ENCODE peak calls at places on chromosome 9, in nine cellular contexts. V, R, M, D, O, C, N, X and Q are unnamed samples.

GRCh38 chr9:113715086-113715485 is 161.0 kb upstream of the ZNF618 start:
- DNase-seq in V (no peak), R (peak; percentile 73), M (peak; percentile 36), D (no peak), O (no peak), C (no peak), N (no peak), X (no peak), Q (no peak)

GRCh38 chr9:33439731-33440130 is 7.7 kb downstream of the AQP3 start:
- DNase-seq in V (no peak), R (no peak), M (no peak), D (no peak), O (no peak), C (no peak), N (no peak), X (no peak), Q (no peak)

GRCh38 chr9:77961541-77961940 is 70.1 kb downstream of the GNAQ start:
- DNase-seq in V (no peak), R (no peak), M (no peak), D (no peak), O (no peak), C (no peak), N (no peak), X (no peak), Q (no peak)

GRCh38 chr9:81690251-81690851 is 1.0 kb upstream of the TLE1 start:
- DNase-seq in V (no peak), R (peak; percentile 27), M (no peak), D (no peak), O (no peak), C (no peak), N (no peak), X (peak; percentile 26), Q (no peak)

GRCh38 chr9:130780865-130781504 is 54.1 kb upstream of the ABL1 start:
- DNase-seq in V (no peak), R (peak; percentile 98), M (peak; percentile 94), D (no peak), O (no peak), C (no peak), N (peak; percentile 97), X (no peak), Q (no peak)

GRCh38 chr9:88322906-88323566 is 65.2 kb upstream of the SPIN1 start:
- DNase-seq in V (no peak), R (peak; percentile 29), M (no peak), D (no peak), O (no peak), C (peak; percentile 61), N (no peak), X (no peak), Q (no peak)

GRCh38 chr9:30301271-30301963 is 2083.0 kb upstream of the ACO1 start:
- DNase-seq in V (no peak), R (no peak), M (no peak), D (no peak), O (no peak), C (no peak), N (no peak), X (no peak), Q (peak; percentile 62)

GRCh38 chr9:17600962-17601593 is 22.2 kb downstream of the SH3GL2 start:
- DNase-seq in V (no peak), R (peak; percentile 60), M (no peak), D (no peak), O (no peak), C (no peak), N (peak; percentile 8), X (no peak), Q (no peak)

GRCh38 chr9:91408475-91408874 is 15.2 kb downstream of the NFIL3 start:
- DNase-seq in V (no peak), R (peak; percentile 74), M (no peak), D (no peak), O (no peak), C (no peak), N (no peak), X (no peak), Q (no peak)

GRCh38 chr9:8686502-8686901 is 886.9 kb upstream of the DMAC1 start:
- DNase-seq in V (no peak), R (no peak), M (no peak), D (no peak), O (no peak), C (no peak), N (no peak), X (no peak), Q (no peak)

GRCh38 chr9:124852121-124852828 is 985 bp upstream of the WDR38 start:
- DNase-seq in V (peak; percentile 51), R (no peak), M (no peak), D (no peak), O (no peak), C (no peak), N (no peak), X (no peak), Q (no peak)

GRCh38 chr9:4674783-4675182 is 4.6 kb upstream of the CDC37L1 start:
- DNase-seq in V (no peak), R (peak; percentile 95), M (peak; percentile 90), D (no peak), O (no peak), C (no peak), N (peak; percentile 97), X (no peak), Q (no peak)

GRCh38 chr9:104233366-104233765 is 139.3 kb downstream of the SMC2 start:
- DNase-seq in V (no peak), R (no peak), M (no peak), D (no peak), O (no peak), C (no peak), N (no peak), X (no peak), Q (no peak)

GRCh38 chr9:134335095-134335489 is 8.8 kb downstream of the RXRA start:
- DNase-seq in V (peak; percentile 23), R (peak; percentile 43), M (no peak), D (no peak), O (no peak), C (no peak), N (no peak), X (no peak), Q (no peak)

GRCh38 chr9:98399950-98400683 is 144.7 kb upstream of the TBC1D2 start:
- DNase-seq in V (no peak), R (no peak), M (no peak), D (no peak), O (no peak), C (no peak), N (no peak), X (no peak), Q (no peak)
- TF ChIP-seq CTCF in V (no peak), R (no peak), M (peak; percentile 9), D (no peak), O (no peak), C (no peak), N (no peak), X (no peak), Q (no peak)

DNA sequence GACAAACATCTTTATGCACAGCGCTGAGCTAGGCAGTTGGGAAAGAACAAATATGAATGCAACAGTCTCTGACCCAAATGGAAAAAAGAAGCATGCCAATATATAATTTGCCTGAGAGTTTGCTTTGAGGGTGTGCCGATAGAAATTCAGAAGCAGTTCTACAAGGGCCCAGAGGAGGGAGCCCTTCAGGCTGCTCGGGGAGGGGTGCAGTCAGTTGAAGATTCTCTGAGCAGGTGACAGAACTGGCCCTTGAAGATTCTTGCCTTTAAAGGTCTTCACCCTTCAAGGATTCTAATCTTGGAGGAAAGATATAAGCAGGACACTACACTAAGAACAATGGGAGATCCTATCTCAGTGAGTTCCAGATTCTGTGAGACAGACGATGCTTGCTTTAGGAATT is 3.7 kb upstream of the PAPPA start:
- DNase-seq in V (no peak), R (no peak), M (no peak), D (no peak), O (no peak), C (no peak), N (no peak), X (peak; percentile 54), Q (no peak)
- TF ChIP-seq CTCF in V (peak; percentile 31), R (peak; percentile 46), M (peak; percentile 60), D (peak; percentile 35), O (peak; percentile 71), C (no peak), N (peak; percentile 58), X (peak; percentile 78), Q (peak; percentile 10)

GRCh38 chr9:36731068-36731467 is 158.4 kb downstream of the MELK start:
- DNase-seq in V (no peak), R (no peak), M (no peak), D (no peak), O (no peak), C (no peak), N (no peak), X (no peak), Q (no peak)

GRCh38 chr9:36731576-36731975 is 158.9 kb downstream of the MELK start:
- DNase-seq in V (no peak), R (peak; percentile 74), M (no peak), D (no peak), O (no peak), C (no peak), N (no peak), X (no peak), Q (no peak)

GRCh38 chr9:36730414-36730813 is 157.7 kb downstream of the MELK start:
- DNase-seq in V (no peak), R (no peak), M (no peak), D (no peak), O (no peak), C (no peak), N (no peak), X (no peak), Q (no peak)

GRCh38 chr9:36729902-36730301 is 157.2 kb downstream of the MELK start:
- DNase-seq in V (no peak), R (peak; percentile 40), M (no peak), D (no peak), O (no peak), C (no peak), N (no peak), X (no peak), Q (no peak)

GRCh38 chr9:36728651-36729520 is 156.2 kb downstream of the MELK start:
- DNase-seq in V (peak; percentile 82), R (peak; percentile 78), M (peak; percentile 41), D (peak; percentile 68), O (peak; percentile 45), C (peak; percentile 61), N (peak; percentile 18), X (peak; percentile 95), Q (no peak)
- TF ChIP-seq CTCF in V (peak; percentile 63), R (peak; percentile 83), M (peak; percentile 83), D (peak; percentile 21), O (peak; percentile 89), C (peak; percentile 89), N (peak; percentile 79), X (peak; percentile 95), Q (peak; percentile 82)

DNA sequence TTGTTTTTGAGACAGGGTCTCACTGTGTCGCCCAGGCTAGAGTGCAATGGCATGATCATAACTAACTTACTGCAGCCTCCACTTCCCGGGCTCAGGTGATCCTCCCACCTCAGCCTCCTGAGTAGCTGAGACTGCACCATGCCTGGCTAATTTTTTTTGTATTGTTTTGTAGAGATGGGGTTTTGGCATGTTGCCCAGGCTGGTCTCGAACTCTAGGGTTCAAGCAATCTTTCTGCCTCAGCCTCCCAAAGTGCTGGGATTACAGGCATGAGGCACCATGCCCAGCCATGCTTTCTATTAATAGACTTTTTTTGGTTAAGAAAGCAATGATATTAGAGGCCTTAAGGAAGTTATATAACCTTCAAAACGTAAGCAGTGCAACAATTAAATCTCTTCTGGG is 23.3 kb downstream of the CLTA start:
- DNase-seq in V (no peak), R (no peak), M (no peak), D (no peak), O (no peak), C (no peak), N (no peak), X (no peak), Q (no peak)
- TF ChIP-seq CTCF in V (no peak), R (no peak), M (no peak), D (no peak), O (no peak), C (no peak), N (no peak), X (no peak), Q (no peak)